ENCODE peak calls at places on chromosome 3, in four cellular contexts. P, Z, H and L are unnamed samples.

GRCh38 chr3:197068077-197068476 is 38.5 kb upstream of the MELTF start:
- DNase-seq in P (no peak), Z (no peak), H (no peak), L (no peak)

GRCh38 chr3:125431391-125431790 is 56.3 kb upstream of the ZNF148 start:
- DNase-seq in P (no peak), Z (no peak), H (peak), L (no peak)

GRCh38 chr3:52195823-52196331 is 2.1 kb upstream of the ALAS1 start:
- DNase-seq in P (no peak), Z (no peak), H (peak), L (no peak)

GRCh38 chr3:16059700-16060357 is 114.7 kb upstream of the GALNT15 start:
- DNase-seq in P (no peak), Z (no peak), H (no peak), L (no peak)

GRCh38 chr3:128190501-128190900 is 37.2 kb downstream of the EEFSEC start:
- DNase-seq in P (no peak), Z (no peak), H (peak), L (no peak)

GRCh38 chr3:13767896-13768295 is 112.0 kb downstream of the WNT7A start:
- DNase-seq in P (no peak), Z (no peak), H (no peak), L (no peak)

GRCh38 chr3:144585953-144586352 is 614.3 kb downstream of the DIPK2A start:
- DNase-seq in P (no peak), Z (no peak), H (no peak), L (no peak)

GRCh38 chr3:167810236-167810635 is 74.7 kb downstream of the SERPINI1 start:
- DNase-seq in P (no peak), Z (no peak), H (no peak), L (no peak)

GRCh38 chr3:71576966-71577459 is 6.5 kb downstream of the FOXP1 start:
- DNase-seq in P (no peak), Z (peak), H (no peak), L (peak)

GRCh38 chr3:183381179-183381578 is 47.2 kb downstream of the MCF2L2 start:
- DNase-seq in P (no peak), Z (peak), H (peak), L (no peak)

GRCh38 chr3:179653106-179653776 is 401 bp downstream of the USP13 start:
- DNase-seq in P (peak), Z (peak), H (peak), L (peak)

GRCh38 chr3:128357538-128357937 is 109.2 kb downstream of the DNAJB8 start:
- DNase-seq in P (no peak), Z (no peak), H (no peak), L (no peak)

GRCh38 chr3:160707187-160707789 is 30.3 kb downstream of the ARL14 start:
- DNase-seq in P (no peak), Z (peak), H (peak), L (peak)

GRCh38 chr3:71191031-71191482 is 392.5 kb downstream of the FOXP1 start:
- DNase-seq in P (no peak), Z (no peak), H (no peak), L (no peak)

GRCh38 chr3:149462653-149463052 is 11.8 kb upstream of the TM4SF4 start:
- DNase-seq in P (no peak), Z (no peak), H (peak), L (no peak)